ENCODE peak calls at places on chromosomes 4 and X, in six cellular contexts. L is endodermal cell; I is naive thymus-derived CD4-positive, alpha-beta T cell; S is tibial artery; R is uterus; C is body of pancreas. U is an unnamed sample.

GRCh38 chr4:68738036-68738435 is 67.6 kb upstream of the UGT2B15 start:
- DNase-seq in C (no peak), S (no peak), R (no peak), L (no peak), I (no peak), U (no peak)

GRCh38 chrX:2526390-2526789 is 25.6 kb upstream of the DHRSX start:
- DNase-seq in S (no peak), L (no peak), I (no peak), C (no peak), R (no peak), U (no peak)

GRCh38 chr4:81746071-81746470 is 274.4 kb upstream of the RASGEF1B start:
- DNase-seq in S (no peak), L (no peak), I (no peak), C (no peak), R (no peak), U (no peak)

GRCh38 chr4:92641409-92641808 is 337.6 kb downstream of the GRID2 start:
- DNase-seq in L (no peak), C (no peak), R (no peak), I (no peak), S (no peak), U (no peak)

GRCh38 chrX:1242901-1243402 is 25.7 kb upstream of the CSF2RA start:
- DNase-seq in S (no peak), I (peak; percentile 60), L (peak; percentile 82), C (no peak), R (no peak), U (no peak)

GRCh38 chr4:53786632-53787031 is 195.3 kb upstream of the LNX1 start:
- DNase-seq in L (no peak), S (no peak), I (no peak), C (no peak), R (peak; percentile 22), U (no peak)

GRCh38 chrX:77918568-77918967 is 8.1 kb downstream of the ATP7A start:
- DNase-seq in R (no peak), I (no peak), S (no peak), C (no peak), L (no peak), U (no peak)

GRCh38 chr4:168541608-168541953 is 44.7 kb downstream of the PALLD start:
- DNase-seq in S (no peak), I (no peak), C (no peak), R (no peak), L (no peak), U (peak; percentile 65)

GRCh38 chr4:188016754-188017153 is 21.2 kb downstream of the ZFP42 start:
- DNase-seq in S (no peak), R (no peak), C (no peak), I (no peak), L (peak; percentile 81), U (no peak)

GRCh38 chr4:10554694-10555093 is 97.5 kb upstream of the ZNF518B start:
- DNase-seq in S (no peak), L (peak; percentile 85), R (peak; percentile 17), I (no peak), C (peak; percentile 47), U (no peak)

GRCh38 chr4:61202638-61203495 is 2.7 kb downstream of the ADGRL3 start:
- DNase-seq in R (no peak), C (no peak), L (peak; percentile 79), S (no peak), I (no peak), U (no peak)

GRCh38 chrX:48523682-48524081 is 2.1 kb downstream of the EBP start:
- DNase-seq in S (no peak), L (no peak), R (no peak), I (no peak), C (no peak), U (no peak)

GRCh38 chr4:152187693-152188092 is 348.2 kb downstream of the FBXW7 start:
- DNase-seq in I (no peak), C (no peak), L (no peak), S (no peak), R (no peak), U (no peak)

GRCh38 chr4:3223346-3223745 is 25.6 kb upstream of the MSANTD1 start:
- DNase-seq in I (no peak), C (no peak), L (no peak), R (no peak), S (peak; percentile 46), U (no peak)

GRCh38 chrX:104254442-104255115 is at the start of gene ESX1:
- DNase-seq in I (no peak), C (no peak), L (peak; percentile 72), S (no peak), R (no peak), U (no peak)

GRCh38 chr4:110950721-110951120 is 327.8 kb upstream of the PITX2 start:
- DNase-seq in R (no peak), I (no peak), C (no peak), S (no peak), L (no peak), U (no peak)

GRCh38 chr4:153260553-153261306 is 56.5 kb downstream of the TRIM2 start:
- DNase-seq in R (peak; percentile 32), I (no peak), S (no peak), C (no peak), L (no peak), U (peak; percentile 49)

GRCh38 chr4:96175871-96176270 is 336.0 kb downstream of the PDHA2 start:
- DNase-seq in R (no peak), S (no peak), I (no peak), C (no peak), L (no peak), U (no peak)

GRCh38 chr4:175306436-175306835 is 388.3 kb downstream of the ADAM29 start:
- DNase-seq in R (no peak), C (no peak), I (no peak), L (no peak), S (no peak), U (no peak)

GRCh38 chr4:7041851-7042696 is 1.1 kb upstream of the TADA2B start:
- DNase-seq in L (peak; percentile 84), I (no peak), S (peak; percentile 77), C (peak; percentile 50), R (peak; percentile 55), U (no peak)

GRCh38 chr4:36133658-36134057 is 110.7 kb downstream of the ARAP2 start:
- DNase-seq in C (no peak), R (no peak), I (no peak), S (no peak), L (no peak), U (no peak)

GRCh38 chrX:101203782-101204351 is 15.7 kb upstream of the DRP2 start:
- DNase-seq in L (no peak), R (no peak), S (no peak), I (no peak), C (no peak), U (no peak)

GRCh38 chrX:55030490-55031285 is at the start of gene ALAS2:
- DNase-seq in S (no peak), C (no peak), I (no peak), L (no peak), R (no peak), U (no peak)

GRCh38 chr4:83285022-83285387 is 407 bp upstream of the COQ2 start:
- DNase-seq in R (no peak), C (no peak), S (no peak), L (peak; percentile 45), I (no peak), U (no peak)

GRCh38 chr4:161555689-161556660 is 607.8 kb downstream of the FSTL5 start:
- DNase-seq in L (no peak), R (no peak), I (no peak), S (no peak), C (no peak), U (peak; percentile 6)

GRCh38 chr4:15677507-15677988 is 4.1 kb upstream of the FAM200B start:
- DNase-seq in C (peak; percentile 88), I (no peak), S (no peak), L (no peak), R (no peak), U (no peak)
- H3K27ac ChIP-seq in C (peak overlapping the region; percentile 80), I (no peak overlapping the region), S (no peak overlapping the region), L (no peak overlapping the region), R (no peak overlapping the region), U (no peak overlapping the region)

DNA sequence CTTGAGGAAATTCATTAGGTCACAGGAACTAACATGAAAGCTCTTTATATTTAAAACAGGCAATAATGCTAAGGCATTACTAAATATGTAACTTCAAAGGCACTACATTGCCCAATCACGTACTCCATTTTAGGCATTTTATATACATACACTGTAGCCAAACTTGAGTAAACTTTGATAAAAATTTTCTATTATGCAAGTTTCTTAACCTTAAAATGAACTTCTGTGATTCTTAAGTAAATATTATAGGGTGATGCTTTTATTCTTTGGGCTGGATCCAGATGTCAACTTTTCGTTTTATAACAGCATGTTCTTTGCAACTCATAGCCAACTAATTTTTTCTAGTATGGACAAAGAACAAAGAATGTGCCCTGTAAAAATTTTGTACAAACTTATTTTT is 28.3 kb upstream of the MAP9 start:
- DNase-seq in C (no peak), S (no peak), I (no peak), R (no peak), L (no peak), U (no peak)
- H3K27ac ChIP-seq in C (no peak overlapping the region), S (no peak overlapping the region), I (no peak overlapping the region), R (no peak overlapping the region), L (no peak overlapping the region), U (no peak overlapping the region)

DNA sequence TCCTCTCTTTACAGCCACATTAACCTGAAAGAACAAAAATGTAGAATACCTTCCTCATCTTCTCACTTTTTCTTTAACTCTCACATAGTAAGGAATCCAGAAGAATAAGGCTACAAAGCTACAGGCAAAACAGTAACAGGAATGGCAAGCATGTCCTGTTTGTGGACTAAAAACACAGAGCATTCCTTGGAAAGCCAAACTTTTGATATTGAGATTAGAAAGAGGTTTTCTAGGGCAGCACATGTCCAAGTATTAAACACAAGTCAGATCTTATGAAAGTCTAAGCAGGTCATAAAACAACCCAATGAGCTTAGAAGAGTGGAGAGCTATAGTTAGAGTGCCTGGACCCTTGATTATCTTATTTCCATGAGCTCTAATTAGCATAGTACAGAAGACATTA is 58.2 kb upstream of the FAM9C start:
- DNase-seq in C (no peak), L (no peak), R (no peak), I (no peak), S (no peak), U (peak; percentile 18)
- H3K27ac ChIP-seq in C (no peak overlapping the region), L (no peak overlapping the region), R (peak overlapping the region; percentile 75), I (no peak overlapping the region), S (peak overlapping the region; percentile 68), U (peak overlapping the region; percentile 80)

GRCh38 chrX:46319750-46320149 is 225.5 kb downstream of the ZNF674 start:
- DNase-seq in I (no peak), R (no peak), S (no peak), L (no peak), C (no peak), U (no peak)

GRCh38 chrX:46311581-46312120 is 233.6 kb downstream of the ZNF674 start:
- DNase-seq in S (no peak), R (no peak), C (no peak), I (no peak), L (no peak), U (no peak)

GRCh38 chrX:46318551-46318950 is 226.7 kb downstream of the ZNF674 start:
- DNase-seq in S (no peak), L (no peak), R (no peak), I (no peak), C (no peak), U (no peak)

DNA sequence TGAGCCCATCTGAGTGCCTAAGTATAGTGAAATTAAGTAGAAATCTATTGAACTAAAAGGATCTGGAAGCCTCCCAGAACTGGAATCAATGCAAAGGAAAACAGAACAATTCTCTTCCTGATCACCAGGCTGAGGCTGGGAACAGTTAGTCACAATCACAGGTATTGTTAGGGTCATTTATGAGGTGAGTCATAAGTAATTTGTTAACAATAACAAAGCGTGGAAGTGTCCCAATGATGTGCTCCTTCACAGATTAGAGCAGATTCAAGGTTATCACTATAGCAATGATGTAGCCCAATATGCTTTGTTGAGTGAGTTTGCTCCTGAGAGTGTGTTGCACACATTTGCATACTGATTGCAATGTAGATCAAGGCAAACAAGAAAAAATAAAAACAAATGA is 228.1 kb downstream of the ZNF674 start:
- DNase-seq in R (no peak), L (no peak), C (no peak), I (no peak), S (no peak), U (no peak)
- H3K27ac ChIP-seq in R (no peak overlapping the region), L (no peak overlapping the region), C (peak overlapping the region; percentile 47), I (no peak overlapping the region), S (no peak overlapping the region), U (no peak overlapping the region)